ENCODE peak calls at places on chromosomes 7 and 10, in seven cellular contexts. H, E, K, Q, T, L and C are unnamed samples.
A peak's percentile ranks its signal among the peaks of the same experiment; 100 is the strongest.

GRCh38 chr7:150974468-150975391 is 3.4 kb downstream of the KCNH2 start:
- DNase-seq in E (no peak), L (no peak), K (no peak), T (no peak), H (no peak), Q (peak; percentile 36), C (peak; percentile 56)

GRCh38 chr10:113221756-113222168 is 271.7 kb downstream of the TCF7L2 start:
- DNase-seq in L (no peak), K (peak; percentile 29), E (peak; percentile 24), H (no peak), T (no peak), Q (no peak), C (no peak)

GRCh38 chr7:76054129-76055120 is 6.5 kb downstream of the MDH2 start:
- DNase-seq in Q (no peak), T (peak; percentile 44), H (no peak), L (no peak), K (peak; percentile 93), E (peak; percentile 97), C (no peak)

GRCh38 chr7:23833405-23833804 is 123.4 kb downstream of the STK31 start:
- DNase-seq in L (no peak), K (no peak), Q (no peak), H (no peak), E (no peak), T (no peak), C (no peak)

GRCh38 chr10:49395741-49396665 is at the start of gene DRGX:
- DNase-seq in T (no peak), H (no peak), L (no peak), E (no peak), Q (no peak), K (no peak), C (no peak)

GRCh38 chr7:473870-474604 is 45.6 kb downstream of the PDGFA start:
- DNase-seq in E (no peak), L (no peak), K (no peak), Q (no peak), T (no peak), H (no peak), C (no peak)

GRCh38 chr7:106022193-106022821 is 59.2 kb downstream of the CDHR3 start:
- DNase-seq in H (no peak), K (no peak), T (no peak), E (no peak), Q (no peak), L (no peak), C (no peak)

GRCh38 chr10:121648493-121648892 is 50.2 kb upstream of the FGFR2 start:
- DNase-seq in T (no peak), K (no peak), H (no peak), E (no peak), Q (no peak), L (no peak), C (no peak)

GRCh38 chr10:53108317-53108934 is 335.8 kb upstream of the MBL2 start:
- DNase-seq in L (no peak), H (no peak), T (no peak), E (peak; percentile 48), Q (no peak), K (no peak), C (no peak)

GRCh38 chr10:132981173-132981555 is 38.8 kb upstream of the CFAP46 start:
- DNase-seq in Q (no peak), H (no peak), K (no peak), L (no peak), T (no peak), E (no peak), C (no peak)

GRCh38 chr7:8411103-8411502 is 22.3 kb upstream of the NXPH1 start:
- DNase-seq in L (no peak), Q (no peak), H (no peak), E (no peak), T (no peak), K (no peak), C (no peak)

GRCh38 chr10:120485946-120486345 is 28.9 kb downstream of the PLPP4 start:
- DNase-seq in K (no peak), Q (no peak), T (no peak), L (no peak), H (no peak), E (no peak), C (no peak)

GRCh38 chr7:74373536-74373935 is 80.2 kb upstream of the GTF2IRD1 start:
- DNase-seq in Q (no peak), E (no peak), T (no peak), K (no peak), H (no peak), L (no peak), C (no peak)

GRCh38 chr7:105187302-105188169 is 173.5 kb downstream of the KMT2E start:
- DNase-seq in T (no peak), Q (no peak), L (no peak), K (peak; percentile 12), E (peak; percentile 83), H (no peak), C (no peak)

GRCh38 chr10:44971935-44972792 is 6.4 kb downstream of the DEPP1 start:
- DNase-seq in E (no peak), Q (no peak), K (no peak), T (no peak), L (no peak), H (no peak), C (no peak)

GRCh38 chr7:121313793-121314676 is 14.8 kb upstream of the WNT16 start:
- DNase-seq in Q (no peak), T (no peak), H (no peak), L (no peak), E (no peak), K (no peak), C (no peak)

GRCh38 chr10:72730462-72730861 is 38.5 kb downstream of the MCU start:
- DNase-seq in T (no peak), Q (no peak), H (no peak), L (no peak), K (peak; percentile 41), E (no peak), C (no peak)

GRCh38 chr7:42272793-42273665 is 36.0 kb upstream of the GLI3 start:
- DNase-seq in K (peak; percentile 86), L (no peak), H (no peak), Q (no peak), E (peak; percentile 90), T (no peak), C (no peak)

GRCh38 chr10:100216006-100216405 is 13.4 kb downstream of the CHUK start:
- DNase-seq in K (peak; percentile 25), E (no peak), T (no peak), Q (no peak), H (no peak), L (no peak), C (no peak)

GRCh38 chr10:120456626-120457430 is at the start of gene PLPP4:
- DNase-seq in K (peak; percentile 70), L (no peak), Q (peak; percentile 40), T (no peak), H (no peak), E (peak; percentile 27), C (peak; percentile 48)

GRCh38 chr10:33137356-33138007 is 179.5 kb upstream of the ITGB1 start:
- DNase-seq in K (no peak), Q (no peak), T (no peak), L (no peak), H (no peak), E (no peak), C (no peak)

GRCh38 chr7:131501422-131501821 is 55.0 kb downstream of the PODXL start:
- DNase-seq in L (no peak), T (peak; percentile 65), E (peak; percentile 37), Q (no peak), K (peak; percentile 94), H (no peak), C (no peak)

GRCh38 chr10:34792881-34793280 is 22.2 kb downstream of the PARD3 start:
- DNase-seq in Q (no peak), T (no peak), E (no peak), H (no peak), L (no peak), K (no peak), C (no peak)

GRCh38 chr7:92740713-92741126 is 95.7 kb downstream of the CDK6 start:
- DNase-seq in T (peak; percentile 71), H (no peak), Q (no peak), E (peak; percentile 88), L (no peak), K (peak; percentile 93), C (no peak)

GRCh38 chr7:100433592-100434296 is 2.6 kb downstream of the PPP1R35 start:
- DNase-seq in H (no peak), Q (no peak), K (no peak), T (no peak), L (no peak), E (no peak), C (no peak)

GRCh38 chr10:78170026-78170475 is 136.4 kb downstream of the RPS24 start:
- DNase-seq in H (no peak), Q (no peak), T (no peak), E (peak; percentile 91), K (peak; percentile 37), L (no peak), C (no peak)

GRCh38 chr7:601573-602340 is 82.1 kb upstream of the PDGFA start:
- DNase-seq in L (no peak), T (no peak), E (no peak), H (peak; percentile 44), K (no peak), Q (no peak), C (no peak)

GRCh38 chr7:155594961-155595366 is 48.6 kb upstream of the CNPY1 start:
- DNase-seq in Q (no peak), K (peak; percentile 9), E (peak; percentile 47), L (no peak), H (no peak), T (no peak), C (no peak)

GRCh38 chr7:52944916-52945315 is 90.5 kb upstream of the POM121L12 start:
- DNase-seq in Q (no peak), K (no peak), T (no peak), H (no peak), L (no peak), E (peak; percentile 16), C (no peak)

GRCh38 chr10:32163076-32163773 is 107.0 kb upstream of the KIF5B start:
- DNase-seq in Q (no peak), E (no peak), K (no peak), H (no peak), L (no peak), T (no peak), C (no peak)

GRCh38 chr10:98460837-98461499 is 14.2 kb upstream of the HPS1 start:
- DNase-seq in H (no peak), E (peak; percentile 91), T (peak; percentile 83), Q (no peak), L (no peak), K (peak; percentile 96), C (no peak)